ENCODE peak calls at places on chromosomes 1 and 21, in seven cellular contexts. One of them, this sample, is unnamed.

GRCh38 chr1:56157477-56157876 is 421.9 kb downstream of the PLPP3 start:
- DNase-seq in activated CD8-positive, alpha-beta memory T cell treated with anti-CD3 and anti-CD28 coated beads, Interleukin-2, amount 50 U/mL, for 48 hours: no peak
- DNase-seq in dermis blood vessel endothelial cell: no peak
- DNase-seq in stimulated activated CD4-positive, alpha-beta T cell treated with anti-CD3 and anti-CD28 coated beads, Interleukin-4, amount 100 ng/mL, for 24 hours: no peak
- DNase-seq in NCI-H1436: no peak
- DNase-seq in amygdala: no peak
- DNase-seq in cardiac muscle cell: no peak
- DNase-seq in this sample: no peak

GRCh38 chr1:174116042-174116441 is 43.3 kb upstream of the RABGAP1L start:
- DNase-seq in activated CD8-positive, alpha-beta memory T cell treated with anti-CD3 and anti-CD28 coated beads, Interleukin-2, amount 50 U/mL, for 48 hours: no peak
- DNase-seq in dermis blood vessel endothelial cell: no peak
- DNase-seq in stimulated activated CD4-positive, alpha-beta T cell treated with anti-CD3 and anti-CD28 coated beads, Interleukin-4, amount 100 ng/mL, for 24 hours: no peak
- DNase-seq in NCI-H1436: no peak
- DNase-seq in amygdala: no peak
- DNase-seq in cardiac muscle cell: peak; percentile 64
- DNase-seq in this sample: no peak

GRCh38 chr1:154497026-154497806 is 4.8 kb upstream of the TDRD10 start:
- DNase-seq in activated CD8-positive, alpha-beta memory T cell treated with anti-CD3 and anti-CD28 coated beads, Interleukin-2, amount 50 U/mL, for 48 hours: peak; percentile 53
- DNase-seq in dermis blood vessel endothelial cell: peak; percentile 92
- DNase-seq in stimulated activated CD4-positive, alpha-beta T cell treated with anti-CD3 and anti-CD28 coated beads, Interleukin-4, amount 100 ng/mL, for 24 hours: no peak
- DNase-seq in NCI-H1436: no peak
- DNase-seq in amygdala: no peak
- DNase-seq in cardiac muscle cell: peak; percentile 32
- DNase-seq in this sample: peak; percentile 88

GRCh38 chr21:25515484-25516405 is 91.5 kb downstream of the MRPL39 start:
- DNase-seq in activated CD8-positive, alpha-beta memory T cell treated with anti-CD3 and anti-CD28 coated beads, Interleukin-2, amount 50 U/mL, for 48 hours: no peak
- DNase-seq in dermis blood vessel endothelial cell: no peak
- DNase-seq in stimulated activated CD4-positive, alpha-beta T cell treated with anti-CD3 and anti-CD28 coated beads, Interleukin-4, amount 100 ng/mL, for 24 hours: no peak
- DNase-seq in NCI-H1436: no peak
- DNase-seq in amygdala: no peak
- DNase-seq in cardiac muscle cell: no peak
- DNase-seq in this sample: no peak

GRCh38 chr1:54850737-54851136 is 36.3 kb downstream of the DHCR24 start:
- DNase-seq in activated CD8-positive, alpha-beta memory T cell treated with anti-CD3 and anti-CD28 coated beads, Interleukin-2, amount 50 U/mL, for 48 hours: peak; percentile 30
- DNase-seq in dermis blood vessel endothelial cell: no peak
- DNase-seq in stimulated activated CD4-positive, alpha-beta T cell treated with anti-CD3 and anti-CD28 coated beads, Interleukin-4, amount 100 ng/mL, for 24 hours: no peak
- DNase-seq in NCI-H1436: no peak
- DNase-seq in amygdala: no peak
- DNase-seq in cardiac muscle cell: peak; percentile 98
- DNase-seq in this sample: no peak

GRCh38 chr1:203316626-203317093 is 11.3 kb downstream of the BTG2 start:
- DNase-seq in activated CD8-positive, alpha-beta memory T cell treated with anti-CD3 and anti-CD28 coated beads, Interleukin-2, amount 50 U/mL, for 48 hours: no peak
- DNase-seq in dermis blood vessel endothelial cell: no peak
- DNase-seq in stimulated activated CD4-positive, alpha-beta T cell treated with anti-CD3 and anti-CD28 coated beads, Interleukin-4, amount 100 ng/mL, for 24 hours: no peak
- DNase-seq in NCI-H1436: no peak
- DNase-seq in amygdala: no peak
- DNase-seq in cardiac muscle cell: peak; percentile 91
- DNase-seq in this sample: peak; percentile 57

GRCh38 chr1:39919545-39919944 is 17.8 kb upstream of the MYCL start:
- DNase-seq in activated CD8-positive, alpha-beta memory T cell treated with anti-CD3 and anti-CD28 coated beads, Interleukin-2, amount 50 U/mL, for 48 hours: peak; percentile 60
- DNase-seq in dermis blood vessel endothelial cell: peak; percentile 75
- DNase-seq in stimulated activated CD4-positive, alpha-beta T cell treated with anti-CD3 and anti-CD28 coated beads, Interleukin-4, amount 100 ng/mL, for 24 hours: peak; percentile 50
- DNase-seq in NCI-H1436: peak; percentile 85
- DNase-seq in amygdala: peak; percentile 24
- DNase-seq in cardiac muscle cell: peak; percentile 81
- DNase-seq in this sample: peak; percentile 86

GRCh38 chr1:200191993-200192392 is 164.5 kb downstream of the NR5A2 start:
- DNase-seq in activated CD8-positive, alpha-beta memory T cell treated with anti-CD3 and anti-CD28 coated beads, Interleukin-2, amount 50 U/mL, for 48 hours: no peak
- DNase-seq in dermis blood vessel endothelial cell: no peak
- DNase-seq in stimulated activated CD4-positive, alpha-beta T cell treated with anti-CD3 and anti-CD28 coated beads, Interleukin-4, amount 100 ng/mL, for 24 hours: no peak
- DNase-seq in NCI-H1436: no peak
- DNase-seq in amygdala: no peak
- DNase-seq in cardiac muscle cell: no peak
- DNase-seq in this sample: no peak

GRCh38 chr1:53197301-53198205 is 929 bp downstream of the CPT2 start:
- DNase-seq in activated CD8-positive, alpha-beta memory T cell treated with anti-CD3 and anti-CD28 coated beads, Interleukin-2, amount 50 U/mL, for 48 hours: no peak
- DNase-seq in dermis blood vessel endothelial cell: peak; percentile 28
- DNase-seq in stimulated activated CD4-positive, alpha-beta T cell treated with anti-CD3 and anti-CD28 coated beads, Interleukin-4, amount 100 ng/mL, for 24 hours: no peak
- DNase-seq in NCI-H1436: no peak
- DNase-seq in amygdala: no peak
- DNase-seq in cardiac muscle cell: peak; percentile 28
- DNase-seq in this sample: peak; percentile 60

GRCh38 chr21:33936221-33937038 is 20.8 kb upstream of the ATP5PO start:
- DNase-seq in activated CD8-positive, alpha-beta memory T cell treated with anti-CD3 and anti-CD28 coated beads, Interleukin-2, amount 50 U/mL, for 48 hours: no peak
- DNase-seq in dermis blood vessel endothelial cell: no peak
- DNase-seq in stimulated activated CD4-positive, alpha-beta T cell treated with anti-CD3 and anti-CD28 coated beads, Interleukin-4, amount 100 ng/mL, for 24 hours: no peak
- DNase-seq in NCI-H1436: no peak
- DNase-seq in amygdala: no peak
- DNase-seq in cardiac muscle cell: no peak
- DNase-seq in this sample: no peak

GRCh38 chr1:22681564-22682276 is 28.7 kb downstream of the C1QB start:
- DNase-seq in activated CD8-positive, alpha-beta memory T cell treated with anti-CD3 and anti-CD28 coated beads, Interleukin-2, amount 50 U/mL, for 48 hours: no peak
- DNase-seq in dermis blood vessel endothelial cell: no peak
- DNase-seq in stimulated activated CD4-positive, alpha-beta T cell treated with anti-CD3 and anti-CD28 coated beads, Interleukin-4, amount 100 ng/mL, for 24 hours: no peak
- DNase-seq in NCI-H1436: no peak
- DNase-seq in amygdala: no peak
- DNase-seq in cardiac muscle cell: no peak
- DNase-seq in this sample: no peak

GRCh38 chr1:3427711-3428704 is 26.5 kb upstream of the ARHGEF16 start:
- DNase-seq in activated CD8-positive, alpha-beta memory T cell treated with anti-CD3 and anti-CD28 coated beads, Interleukin-2, amount 50 U/mL, for 48 hours: no peak
- DNase-seq in dermis blood vessel endothelial cell: no peak
- DNase-seq in stimulated activated CD4-positive, alpha-beta T cell treated with anti-CD3 and anti-CD28 coated beads, Interleukin-4, amount 100 ng/mL, for 24 hours: no peak
- DNase-seq in NCI-H1436: no peak
- DNase-seq in amygdala: no peak
- DNase-seq in cardiac muscle cell: no peak
- DNase-seq in this sample: no peak

GRCh38 chr1:119542492-119542946 is 35.5 kb downstream of the HSD3B1 start:
- DNase-seq in activated CD8-positive, alpha-beta memory T cell treated with anti-CD3 and anti-CD28 coated beads, Interleukin-2, amount 50 U/mL, for 48 hours: no peak
- DNase-seq in dermis blood vessel endothelial cell: no peak
- DNase-seq in stimulated activated CD4-positive, alpha-beta T cell treated with anti-CD3 and anti-CD28 coated beads, Interleukin-4, amount 100 ng/mL, for 24 hours: no peak
- DNase-seq in NCI-H1436: no peak
- DNase-seq in amygdala: no peak
- DNase-seq in cardiac muscle cell: peak; percentile 40
- DNase-seq in this sample: no peak

GRCh38 chr1:8437286-8437685 is 119.4 kb downstream of the SLC45A1 start:
- DNase-seq in activated CD8-positive, alpha-beta memory T cell treated with anti-CD3 and anti-CD28 coated beads, Interleukin-2, amount 50 U/mL, for 48 hours: no peak
- DNase-seq in dermis blood vessel endothelial cell: no peak
- DNase-seq in stimulated activated CD4-positive, alpha-beta T cell treated with anti-CD3 and anti-CD28 coated beads, Interleukin-4, amount 100 ng/mL, for 24 hours: no peak
- DNase-seq in NCI-H1436: peak; percentile 80
- DNase-seq in amygdala: no peak
- DNase-seq in cardiac muscle cell: no peak
- DNase-seq in this sample: no peak

GRCh38 chr1:48442864-48443619 is 29.0 kb downstream of the SPATA6 start:
- DNase-seq in activated CD8-positive, alpha-beta memory T cell treated with anti-CD3 and anti-CD28 coated beads, Interleukin-2, amount 50 U/mL, for 48 hours: no peak
- DNase-seq in dermis blood vessel endothelial cell: no peak
- DNase-seq in stimulated activated CD4-positive, alpha-beta T cell treated with anti-CD3 and anti-CD28 coated beads, Interleukin-4, amount 100 ng/mL, for 24 hours: no peak
- DNase-seq in NCI-H1436: no peak
- DNase-seq in amygdala: no peak
- DNase-seq in cardiac muscle cell: peak; percentile 4
- DNase-seq in this sample: no peak

GRCh38 chr21:28644762-28645161 is 347.9 kb downstream of the LTN1 start:
- DNase-seq in activated CD8-positive, alpha-beta memory T cell treated with anti-CD3 and anti-CD28 coated beads, Interleukin-2, amount 50 U/mL, for 48 hours: no peak
- DNase-seq in dermis blood vessel endothelial cell: no peak
- DNase-seq in stimulated activated CD4-positive, alpha-beta T cell treated with anti-CD3 and anti-CD28 coated beads, Interleukin-4, amount 100 ng/mL, for 24 hours: no peak
- DNase-seq in NCI-H1436: no peak
- DNase-seq in amygdala: no peak
- DNase-seq in cardiac muscle cell: no peak
- DNase-seq in this sample: no peak

GRCh38 chr1:46410156-46411009 is 16.3 kb downstream of the FAAH start:
- DNase-seq in activated CD8-positive, alpha-beta memory T cell treated with anti-CD3 and anti-CD28 coated beads, Interleukin-2, amount 50 U/mL, for 48 hours: no peak
- DNase-seq in dermis blood vessel endothelial cell: no peak
- DNase-seq in stimulated activated CD4-positive, alpha-beta T cell treated with anti-CD3 and anti-CD28 coated beads, Interleukin-4, amount 100 ng/mL, for 24 hours: no peak
- DNase-seq in NCI-H1436: no peak
- DNase-seq in amygdala: no peak
- DNase-seq in cardiac muscle cell: peak; percentile 49
- DNase-seq in this sample: no peak

GRCh38 chr1:15355968-15356621 is 53.6 kb upstream of the EFHD2 start:
- DNase-seq in activated CD8-positive, alpha-beta memory T cell treated with anti-CD3 and anti-CD28 coated beads, Interleukin-2, amount 50 U/mL, for 48 hours: no peak
- DNase-seq in dermis blood vessel endothelial cell: no peak
- DNase-seq in stimulated activated CD4-positive, alpha-beta T cell treated with anti-CD3 and anti-CD28 coated beads, Interleukin-4, amount 100 ng/mL, for 24 hours: no peak
- DNase-seq in NCI-H1436: no peak
- DNase-seq in amygdala: no peak
- DNase-seq in cardiac muscle cell: no peak
- DNase-seq in this sample: no peak

GRCh38 chr1:29331731-29332130 is 95.4 kb downstream of the PTPRU start:
- DNase-seq in activated CD8-positive, alpha-beta memory T cell treated with anti-CD3 and anti-CD28 coated beads, Interleukin-2, amount 50 U/mL, for 48 hours: no peak
- DNase-seq in dermis blood vessel endothelial cell: no peak
- DNase-seq in stimulated activated CD4-positive, alpha-beta T cell treated with anti-CD3 and anti-CD28 coated beads, Interleukin-4, amount 100 ng/mL, for 24 hours: no peak
- DNase-seq in NCI-H1436: no peak
- DNase-seq in amygdala: no peak
- DNase-seq in cardiac muscle cell: no peak
- DNase-seq in this sample: no peak

GRCh38 chr1:226666164-226666506 is 72.9 kb downstream of the ITPKB start:
- DNase-seq in activated CD8-positive, alpha-beta memory T cell treated with anti-CD3 and anti-CD28 coated beads, Interleukin-2, amount 50 U/mL, for 48 hours: no peak
- DNase-seq in dermis blood vessel endothelial cell: no peak
- DNase-seq in stimulated activated CD4-positive, alpha-beta T cell treated with anti-CD3 and anti-CD28 coated beads, Interleukin-4, amount 100 ng/mL, for 24 hours: no peak
- DNase-seq in NCI-H1436: no peak
- DNase-seq in amygdala: no peak
- DNase-seq in cardiac muscle cell: no peak
- DNase-seq in this sample: no peak

GRCh38 chr1:159835366-159835765 is 8.7 kb downstream of the SLAMF8 start:
- DNase-seq in activated CD8-positive, alpha-beta memory T cell treated with anti-CD3 and anti-CD28 coated beads, Interleukin-2, amount 50 U/mL, for 48 hours: no peak
- DNase-seq in dermis blood vessel endothelial cell: no peak
- DNase-seq in stimulated activated CD4-positive, alpha-beta T cell treated with anti-CD3 and anti-CD28 coated beads, Interleukin-4, amount 100 ng/mL, for 24 hours: no peak
- DNase-seq in NCI-H1436: no peak
- DNase-seq in amygdala: no peak
- DNase-seq in cardiac muscle cell: no peak
- DNase-seq in this sample: no peak

GRCh38 chr1:42456754-42457089 is 379 bp downstream of the PPCS start:
- DNase-seq in activated CD8-positive, alpha-beta memory T cell treated with anti-CD3 and anti-CD28 coated beads, Interleukin-2, amount 50 U/mL, for 48 hours: peak; percentile 81
- DNase-seq in dermis blood vessel endothelial cell: peak; percentile 71
- DNase-seq in stimulated activated CD4-positive, alpha-beta T cell treated with anti-CD3 and anti-CD28 coated beads, Interleukin-4, amount 100 ng/mL, for 24 hours: peak; percentile 63
- DNase-seq in NCI-H1436: peak; percentile 47
- DNase-seq in amygdala: peak; percentile 57
- DNase-seq in cardiac muscle cell: peak; percentile 63
- DNase-seq in this sample: no peak

GRCh38 chr1:156389311-156389710 is 20.3 kb downstream of the RHBG start:
- DNase-seq in activated CD8-positive, alpha-beta memory T cell treated with anti-CD3 and anti-CD28 coated beads, Interleukin-2, amount 50 U/mL, for 48 hours: no peak
- DNase-seq in dermis blood vessel endothelial cell: no peak
- DNase-seq in stimulated activated CD4-positive, alpha-beta T cell treated with anti-CD3 and anti-CD28 coated beads, Interleukin-4, amount 100 ng/mL, for 24 hours: no peak
- DNase-seq in NCI-H1436: no peak
- DNase-seq in amygdala: no peak
- DNase-seq in cardiac muscle cell: no peak
- DNase-seq in this sample: no peak

GRCh38 chr1:56644064-56644940 is 812 bp upstream of the PRKAA2 start:
- DNase-seq in activated CD8-positive, alpha-beta memory T cell treated with anti-CD3 and anti-CD28 coated beads, Interleukin-2, amount 50 U/mL, for 48 hours: no peak
- DNase-seq in dermis blood vessel endothelial cell: peak; percentile 23
- DNase-seq in stimulated activated CD4-positive, alpha-beta T cell treated with anti-CD3 and anti-CD28 coated beads, Interleukin-4, amount 100 ng/mL, for 24 hours: no peak
- DNase-seq in NCI-H1436: no peak
- DNase-seq in amygdala: no peak
- DNase-seq in cardiac muscle cell: no peak
- DNase-seq in this sample: no peak

GRCh38 chr1:60886793-60887331 is 195.5 kb upstream of the NFIA start:
- DNase-seq in activated CD8-positive, alpha-beta memory T cell treated with anti-CD3 and anti-CD28 coated beads, Interleukin-2, amount 50 U/mL, for 48 hours: no peak
- DNase-seq in dermis blood vessel endothelial cell: no peak
- DNase-seq in stimulated activated CD4-positive, alpha-beta T cell treated with anti-CD3 and anti-CD28 coated beads, Interleukin-4, amount 100 ng/mL, for 24 hours: no peak
- DNase-seq in NCI-H1436: no peak
- DNase-seq in amygdala: no peak
- DNase-seq in cardiac muscle cell: no peak
- DNase-seq in this sample: no peak

GRCh38 chr1:176206006-176206960 is 803 bp downstream of the COP1 start:
- DNase-seq in activated CD8-positive, alpha-beta memory T cell treated with anti-CD3 and anti-CD28 coated beads, Interleukin-2, amount 50 U/mL, for 48 hours: no peak
- DNase-seq in dermis blood vessel endothelial cell: peak; percentile 59
- DNase-seq in stimulated activated CD4-positive, alpha-beta T cell treated with anti-CD3 and anti-CD28 coated beads, Interleukin-4, amount 100 ng/mL, for 24 hours: peak; percentile 32
- DNase-seq in NCI-H1436: no peak
- DNase-seq in amygdala: peak; percentile 40
- DNase-seq in cardiac muscle cell: peak; percentile 46
- DNase-seq in this sample: no peak

GRCh38 chr1:183368213-183369108 is 49.7 kb downstream of the NMNAT2 start:
- DNase-seq in activated CD8-positive, alpha-beta memory T cell treated with anti-CD3 and anti-CD28 coated beads, Interleukin-2, amount 50 U/mL, for 48 hours: no peak
- DNase-seq in dermis blood vessel endothelial cell: peak; percentile 1
- DNase-seq in stimulated activated CD4-positive, alpha-beta T cell treated with anti-CD3 and anti-CD28 coated beads, Interleukin-4, amount 100 ng/mL, for 24 hours: no peak
- DNase-seq in NCI-H1436: no peak
- DNase-seq in amygdala: no peak
- DNase-seq in cardiac muscle cell: no peak
- DNase-seq in this sample: no peak

GRCh38 chr21:43619344-43619743 is 39.9 kb downstream of the HSF2BP start:
- DNase-seq in activated CD8-positive, alpha-beta memory T cell treated with anti-CD3 and anti-CD28 coated beads, Interleukin-2, amount 50 U/mL, for 48 hours: no peak
- DNase-seq in dermis blood vessel endothelial cell: no peak
- DNase-seq in stimulated activated CD4-positive, alpha-beta T cell treated with anti-CD3 and anti-CD28 coated beads, Interleukin-4, amount 100 ng/mL, for 24 hours: no peak
- DNase-seq in NCI-H1436: no peak
- DNase-seq in amygdala: no peak
- DNase-seq in cardiac muscle cell: no peak
- DNase-seq in this sample: no peak

GRCh38 chr1:54475357-54476230 is 69.4 kb upstream of the SSBP3 start:
- DNase-seq in activated CD8-positive, alpha-beta memory T cell treated with anti-CD3 and anti-CD28 coated beads, Interleukin-2, amount 50 U/mL, for 48 hours: no peak
- DNase-seq in dermis blood vessel endothelial cell: no peak
- DNase-seq in stimulated activated CD4-positive, alpha-beta T cell treated with anti-CD3 and anti-CD28 coated beads, Interleukin-4, amount 100 ng/mL, for 24 hours: no peak
- DNase-seq in NCI-H1436: no peak
- DNase-seq in amygdala: no peak
- DNase-seq in cardiac muscle cell: no peak
- DNase-seq in this sample: no peak

GRCh38 chr21:45513003-45513706 is 29.1 kb downstream of the SLC19A1 start:
- DNase-seq in activated CD8-positive, alpha-beta memory T cell treated with anti-CD3 and anti-CD28 coated beads, Interleukin-2, amount 50 U/mL, for 48 hours: no peak
- DNase-seq in dermis blood vessel endothelial cell: no peak
- DNase-seq in stimulated activated CD4-positive, alpha-beta T cell treated with anti-CD3 and anti-CD28 coated beads, Interleukin-4, amount 100 ng/mL, for 24 hours: no peak
- DNase-seq in NCI-H1436: no peak
- DNase-seq in amygdala: no peak
- DNase-seq in cardiac muscle cell: no peak
- DNase-seq in this sample: no peak

GRCh38 chr1:8560611-8561544 is 243.0 kb downstream of the SLC45A1 start:
- DNase-seq in activated CD8-positive, alpha-beta memory T cell treated with anti-CD3 and anti-CD28 coated beads, Interleukin-2, amount 50 U/mL, for 48 hours: no peak
- DNase-seq in dermis blood vessel endothelial cell: peak; percentile 74
- DNase-seq in stimulated activated CD4-positive, alpha-beta T cell treated with anti-CD3 and anti-CD28 coated beads, Interleukin-4, amount 100 ng/mL, for 24 hours: peak; percentile 37
- DNase-seq in NCI-H1436: peak; percentile 38
- DNase-seq in amygdala: no peak
- DNase-seq in cardiac muscle cell: peak; percentile 67
- DNase-seq in this sample: peak; percentile 69

GRCh38 chr1:230308039-230308438 is 118.1 kb downstream of the PGBD5 start:
- DNase-seq in activated CD8-positive, alpha-beta memory T cell treated with anti-CD3 and anti-CD28 coated beads, Interleukin-2, amount 50 U/mL, for 48 hours: no peak
- DNase-seq in dermis blood vessel endothelial cell: peak; percentile 96
- DNase-seq in stimulated activated CD4-positive, alpha-beta T cell treated with anti-CD3 and anti-CD28 coated beads, Interleukin-4, amount 100 ng/mL, for 24 hours: no peak
- DNase-seq in NCI-H1436: no peak
- DNase-seq in amygdala: no peak
- DNase-seq in cardiac muscle cell: peak; percentile 97
- DNase-seq in this sample: no peak

GRCh38 chr1:12434174-12434573 is 183.8 kb downstream of the DHRS3 start:
- DNase-seq in activated CD8-positive, alpha-beta memory T cell treated with anti-CD3 and anti-CD28 coated beads, Interleukin-2, amount 50 U/mL, for 48 hours: peak; percentile 78
- DNase-seq in dermis blood vessel endothelial cell: peak; percentile 82
- DNase-seq in stimulated activated CD4-positive, alpha-beta T cell treated with anti-CD3 and anti-CD28 coated beads, Interleukin-4, amount 100 ng/mL, for 24 hours: peak; percentile 76
- DNase-seq in NCI-H1436: no peak
- DNase-seq in amygdala: no peak
- DNase-seq in cardiac muscle cell: peak; percentile 72
- DNase-seq in this sample: peak; percentile 74

GRCh38 chr1:239053269-239053668 is 333.1 kb upstream of the CHRM3 start:
- DNase-seq in activated CD8-positive, alpha-beta memory T cell treated with anti-CD3 and anti-CD28 coated beads, Interleukin-2, amount 50 U/mL, for 48 hours: no peak
- DNase-seq in dermis blood vessel endothelial cell: no peak
- DNase-seq in stimulated activated CD4-positive, alpha-beta T cell treated with anti-CD3 and anti-CD28 coated beads, Interleukin-4, amount 100 ng/mL, for 24 hours: no peak
- DNase-seq in NCI-H1436: no peak
- DNase-seq in amygdala: no peak
- DNase-seq in cardiac muscle cell: no peak
- DNase-seq in this sample: no peak

GRCh38 chr1:212608956-212609700 is 567 bp downstream of the ATF3 start:
- DNase-seq in activated CD8-positive, alpha-beta memory T cell treated with anti-CD3 and anti-CD28 coated beads, Interleukin-2, amount 50 U/mL, for 48 hours: peak; percentile 77
- DNase-seq in dermis blood vessel endothelial cell: peak; percentile 73
- DNase-seq in stimulated activated CD4-positive, alpha-beta T cell treated with anti-CD3 and anti-CD28 coated beads, Interleukin-4, amount 100 ng/mL, for 24 hours: peak; percentile 48
- DNase-seq in NCI-H1436: peak; percentile 51
- DNase-seq in amygdala: peak; percentile 26
- DNase-seq in cardiac muscle cell: peak; percentile 55
- DNase-seq in this sample: peak; percentile 64

GRCh38 chr1:86477721-86478120 is 9.0 kb downstream of the CLCA1 start:
- DNase-seq in activated CD8-positive, alpha-beta memory T cell treated with anti-CD3 and anti-CD28 coated beads, Interleukin-2, amount 50 U/mL, for 48 hours: no peak
- DNase-seq in dermis blood vessel endothelial cell: no peak
- DNase-seq in stimulated activated CD4-positive, alpha-beta T cell treated with anti-CD3 and anti-CD28 coated beads, Interleukin-4, amount 100 ng/mL, for 24 hours: no peak
- DNase-seq in NCI-H1436: no peak
- DNase-seq in amygdala: no peak
- DNase-seq in cardiac muscle cell: no peak
- DNase-seq in this sample: no peak

GRCh38 chr1:177796561-177796960 is 173.3 kb downstream of the SEC16B start:
- DNase-seq in activated CD8-positive, alpha-beta memory T cell treated with anti-CD3 and anti-CD28 coated beads, Interleukin-2, amount 50 U/mL, for 48 hours: no peak
- DNase-seq in dermis blood vessel endothelial cell: no peak
- DNase-seq in stimulated activated CD4-positive, alpha-beta T cell treated with anti-CD3 and anti-CD28 coated beads, Interleukin-4, amount 100 ng/mL, for 24 hours: no peak
- DNase-seq in NCI-H1436: no peak
- DNase-seq in amygdala: no peak
- DNase-seq in cardiac muscle cell: no peak
- DNase-seq in this sample: no peak